ENCODE peak calls at places on chromosomes 1 and 21, in seven cellular contexts. V is GM23338, J is A673, Z is Panc1, S is upper lobe of right lung, K is IMR-90, I is left lung. F is an unnamed sample.

GRCh38 chr1:1361233-1361981 is 3.1 kb upstream of the MXRA8 start:
- DNase-seq in V (no peak), J (no peak), Z (no peak), S (no peak), K (no peak), I (no peak), F (no peak)

GRCh38 chr1:236576004-236576403 is 28.3 kb downstream of the HEATR1 start:
- DNase-seq in V (no peak), J (no peak), Z (no peak), S (no peak), K (peak; percentile 65), I (no peak), F (no peak)

GRCh38 chr1:66323958-66324357 is 210.0 kb upstream of the SGIP1 start:
- DNase-seq in V (peak; percentile 14), J (no peak), Z (no peak), S (no peak), K (peak; percentile 35), I (no peak), F (no peak)

GRCh38 chr1:54126271-54126815 is 26.5 kb downstream of the CDCP2 start:
- DNase-seq in V (no peak), J (no peak), Z (no peak), S (no peak), K (peak; percentile 73), I (no peak), F (no peak)

GRCh38 chr21:43006874-43007208 is 32.5 kb downstream of the PKNOX1 start:
- DNase-seq in V (no peak), J (no peak), Z (no peak), S (no peak), K (no peak), I (no peak), F (no peak)

GRCh38 chr1:94296018-94296417 is 58.6 kb upstream of the ARHGAP29 start:
- DNase-seq in V (no peak), J (no peak), Z (no peak), S (no peak), K (peak; percentile 84), I (no peak), F (no peak)

GRCh38 chr1:161088587-161089110 is 709 bp downstream of the NECTIN4 start:
- DNase-seq in V (no peak), J (no peak), Z (no peak), S (no peak), K (peak; percentile 63), I (no peak), F (no peak)

GRCh38 chr1:19257178-19257914 is 5.7 kb downstream of the MRTO4 start:
- DNase-seq in V (no peak), J (no peak), Z (no peak), S (peak; percentile 79), K (no peak), I (peak; percentile 36), F (no peak)

GRCh38 chr1:220680085-220680687 is 10.0 kb upstream of the C1orf115 start:
- DNase-seq in V (peak; percentile 77), J (peak; percentile 42), Z (peak; percentile 41), S (no peak), K (peak; percentile 19), I (no peak), F (no peak)

GRCh38 chr1:47751188-47751587 is 246.0 kb downstream of the TRABD2B start:
- DNase-seq in V (no peak), J (peak; percentile 49), Z (no peak), S (no peak), K (no peak), I (no peak), F (no peak)

GRCh38 chr1:26538480-26539412 is 9.2 kb downstream of the RPS6KA1 start:
- DNase-seq in V (peak; percentile 78), J (peak; percentile 80), Z (peak; percentile 28), S (no peak), K (peak; percentile 26), I (no peak), F (peak; percentile 73)

GRCh38 chr1:224380003-224380402 is 23.3 kb downstream of the CNIH4 start:
- DNase-seq in V (no peak), J (no peak), Z (no peak), S (no peak), K (no peak), I (peak; percentile 37), F (no peak)

GRCh38 chr1:238242156-238242555 is 351.4 kb upstream of the ZP4 start:
- DNase-seq in V (no peak), J (no peak), Z (no peak), S (no peak), K (no peak), I (no peak), F (no peak)

DNA sequence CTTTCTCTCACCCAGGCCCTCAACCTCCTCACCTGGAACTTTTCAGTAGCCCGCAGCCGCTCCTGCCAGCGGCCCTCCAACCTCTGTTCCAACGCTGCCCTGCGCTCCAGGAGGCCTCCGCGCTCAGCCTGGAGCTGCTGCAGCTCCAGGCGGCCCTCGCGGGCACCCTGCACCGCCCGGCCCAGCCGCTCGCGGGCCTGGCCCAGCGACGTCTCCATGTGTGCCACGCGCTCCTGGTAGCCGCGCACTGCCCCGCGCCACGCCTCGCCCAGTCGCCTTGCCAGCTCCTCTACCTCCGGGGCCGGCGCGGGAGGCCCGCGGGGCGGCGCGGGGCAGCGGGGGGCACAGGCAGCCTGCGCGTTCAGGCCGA is 772 bp downstream of the NES start:
- DNase-seq in V (no peak), J (no peak), Z (no peak), S (no peak), K (no peak), I (no peak), F (no peak)
- H3K4me3 ChIP-seq in V (peak overlapping the region; percentile 78), J (peak overlapping the region; percentile 40), Z (peak overlapping the region; percentile 57), S (peak overlapping the region; percentile 58), K (peak overlapping the region; percentile 48), I (peak overlapping the region; percentile 53), F (peak overlapping the region; percentile 64)

DNA sequence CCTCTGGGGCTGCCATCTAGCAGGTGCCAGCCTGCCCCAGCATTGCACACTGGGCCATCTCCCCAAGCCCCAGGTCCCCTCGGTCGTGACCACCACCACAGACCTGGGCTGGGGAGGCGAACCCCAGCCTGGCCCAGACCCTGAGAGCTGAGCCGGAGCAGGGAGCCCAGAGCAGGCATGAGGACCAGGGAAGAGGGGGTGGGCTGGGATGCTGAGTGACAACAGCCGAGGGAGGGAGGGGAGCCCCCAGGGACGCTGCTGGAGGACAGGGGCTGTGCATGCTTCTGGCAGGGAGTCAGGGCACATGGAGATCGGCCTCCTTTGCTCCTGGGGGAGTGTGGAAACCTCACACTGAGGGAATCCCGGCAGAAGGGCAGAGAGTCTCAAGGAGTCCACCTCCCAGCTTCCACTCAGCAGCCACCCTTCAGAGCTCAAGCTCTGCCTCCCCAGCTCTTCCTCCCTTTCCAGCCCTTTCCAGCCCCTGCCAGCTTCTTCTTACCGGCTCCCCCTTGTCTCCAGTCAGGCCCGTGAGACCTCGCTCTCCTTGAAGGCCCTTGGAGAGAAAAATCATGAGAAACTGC is 23.7 kb upstream of the PEF1 start:
- DNase-seq in V (no peak), J (no peak), Z (no peak), S (peak; percentile 48), K (no peak), I (no peak), F (no peak)
- H3K4me1 ChIP-seq in V (peaks cover 11% of the 10 kb centered on the region), J (peaks cover 24% of the 10 kb centered on the region), Z (peaks cover 43% of the 10 kb centered on the region), S (peaks cover 11% of the 10 kb centered on the region), K (peaks cover 12% of the 10 kb centered on the region), I (peaks cover 27% of the 10 kb centered on the region), F (peaks cover 27% of the 10 kb centered on the region)

GRCh38 chr1:152388889-152389288 is 25.2 kb downstream of the CRNN start:
- DNase-seq in V (no peak), J (no peak), Z (no peak), S (no peak), K (no peak), I (no peak), F (no peak)
- H3K27me3 ChIP-seq in V (no peaks in the 10 kb centered on the region), J (peaks cover 12% of the 10 kb centered on the region), Z (peaks cover 15% of the 10 kb centered on the region), S (no peaks in the 10 kb centered on the region), K (no peaks in the 10 kb centered on the region), I (peaks cover 8% of the 10 kb centered on the region), F (no peaks in the 10 kb centered on the region)

GRCh38 chr1:37479255-37480124 is 5.1 kb downstream of the ZC3H12A start:
- DNase-seq in V (no peak), J (peak; percentile 33), Z (no peak), S (peak; percentile 97), K (peak; percentile 90), I (peak; percentile 95), F (peak; percentile 95)

GRCh38 chr1:37481289-37482003 is 7.1 kb downstream of the ZC3H12A start:
- DNase-seq in V (no peak), J (no peak), Z (no peak), S (peak; percentile 70), K (no peak), I (peak; percentile 32), F (peak; percentile 53)

GRCh38 chr1:37478890-37479254 is 4.5 kb downstream of the ZC3H12A start:
- DNase-seq in V (no peak), J (no peak), Z (no peak), S (no peak), K (peak; percentile 50), I (peak; percentile 35), F (no peak)

GRCh38 chr1:37480581-37481288 is 6.4 kb downstream of the ZC3H12A start:
- DNase-seq in V (no peak), J (no peak), Z (no peak), S (no peak), K (no peak), I (peak; percentile 32), F (no peak)

GRCh38 chr1:37480125-37480466 is 5.7 kb downstream of the ZC3H12A start:
- DNase-seq in V (no peak), J (no peak), Z (no peak), S (no peak), K (no peak), I (no peak), F (no peak)
- H3K4me3 ChIP-seq in V (no peak overlapping the region), J (no peak overlapping the region), Z (peak overlapping the region; percentile 78), S (peak overlapping the region; percentile 86), K (no peak overlapping the region), I (peak overlapping the region; percentile 94), F (peak overlapping the region; percentile 83)

DNA sequence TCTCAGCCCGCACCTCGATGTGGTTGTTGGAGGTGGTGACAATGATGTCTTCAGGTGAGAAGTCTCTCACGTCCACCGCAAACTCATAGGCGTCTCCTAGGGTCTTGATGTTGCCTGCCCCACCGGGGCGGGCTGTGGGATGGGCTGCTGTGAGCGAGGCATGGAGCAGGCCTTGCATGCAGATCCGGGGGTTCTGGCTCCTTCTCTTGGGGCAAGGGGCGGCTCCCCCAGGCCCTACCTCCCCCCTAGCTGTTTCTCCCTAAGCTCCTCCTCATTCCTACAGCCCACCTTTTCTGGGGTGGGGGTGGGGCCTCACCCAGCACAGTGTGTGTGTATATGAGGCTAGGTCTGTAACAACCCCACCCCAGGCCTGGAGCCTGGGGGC is 775 bp downstream of the HSPB7 start:
- DNase-seq in V (no peak), J (no peak), Z (no peak), S (no peak), K (no peak), I (no peak), F (no peak)
- H3K4me1 ChIP-seq in V (peaks cover 37% of the 10 kb centered on the region), J (peaks cover 10% of the 10 kb centered on the region), Z (peaks cover 38% of the 10 kb centered on the region), S (peaks cover 29% of the 10 kb centered on the region), K (peaks cover 31% of the 10 kb centered on the region), I (peaks cover 17% of the 10 kb centered on the region), F (peaks cover 47% of the 10 kb centered on the region)

F was measured in lower lobe of right lung.